ENCODE peak calls at places on chromosomes 7 and 10, in seven cellular contexts. G is Panc1, K is mammary epithelial cell, U is upper lobe of left lung, C is cardiac muscle cell, V is heart right ventricle, J is transverse colon. Z is an unnamed sample. For H3K4me1 and H3K36me3, the result is how much of the 10 kb centered on the place peaks cover.

GRCh38 chr7:82443044-82443800 is at the start of gene CACNA2D1:
- DNase-seq in G (peak), K (peak), U (peak), C (peak), V (peak), J (peak), Z (peak)

GRCh38 chr7:30468791-30469190 is 9.8 kb downstream of the NOD1 start:
- DNase-seq in G (no peak), K (no peak), U (no peak), C (no peak), V (no peak), J (no peak), Z (no peak)

GRCh38 chr7:106915873-106916272 is 50.8 kb downstream of the PIK3CG start:
- DNase-seq in G (no peak), K (no peak), U (no peak), C (no peak), V (no peak), J (no peak), Z (no peak)

GRCh38 chr7:44674381-44674780 is 68.0 kb downstream of the OGDH start:
- DNase-seq in G (no peak), K (no peak), U (no peak), C (no peak), V (no peak), J (no peak), Z (no peak)

GRCh38 chr7:97748482-97748881 is 16.6 kb downstream of the TAC1 start:
- DNase-seq in G (no peak), K (no peak), U (no peak), C (no peak), V (no peak), J (no peak), Z (no peak)

GRCh38 chr7:18445916-18446520 is 49.5 kb upstream of the HDAC9 start:
- DNase-seq in G (no peak), K (no peak), U (no peak), C (no peak), V (no peak), J (no peak), Z (no peak)

GRCh38 chr7:131819891-131820290 is 263.5 kb upstream of the PODXL start:
- DNase-seq in G (no peak), K (no peak), U (no peak), C (no peak), V (no peak), J (no peak), Z (no peak)

GRCh38 chr10:25556457-25556856 is 377.6 kb upstream of the MYO3A start:
- DNase-seq in G (peak), K (peak), U (no peak), C (no peak), V (no peak), J (no peak), Z (no peak)

GRCh38 chr7:134188311-134188710 is 61.2 kb downstream of the LRGUK start:
- DNase-seq in G (no peak), K (peak), U (no peak), C (no peak), V (no peak), J (no peak), Z (no peak)

DNA sequence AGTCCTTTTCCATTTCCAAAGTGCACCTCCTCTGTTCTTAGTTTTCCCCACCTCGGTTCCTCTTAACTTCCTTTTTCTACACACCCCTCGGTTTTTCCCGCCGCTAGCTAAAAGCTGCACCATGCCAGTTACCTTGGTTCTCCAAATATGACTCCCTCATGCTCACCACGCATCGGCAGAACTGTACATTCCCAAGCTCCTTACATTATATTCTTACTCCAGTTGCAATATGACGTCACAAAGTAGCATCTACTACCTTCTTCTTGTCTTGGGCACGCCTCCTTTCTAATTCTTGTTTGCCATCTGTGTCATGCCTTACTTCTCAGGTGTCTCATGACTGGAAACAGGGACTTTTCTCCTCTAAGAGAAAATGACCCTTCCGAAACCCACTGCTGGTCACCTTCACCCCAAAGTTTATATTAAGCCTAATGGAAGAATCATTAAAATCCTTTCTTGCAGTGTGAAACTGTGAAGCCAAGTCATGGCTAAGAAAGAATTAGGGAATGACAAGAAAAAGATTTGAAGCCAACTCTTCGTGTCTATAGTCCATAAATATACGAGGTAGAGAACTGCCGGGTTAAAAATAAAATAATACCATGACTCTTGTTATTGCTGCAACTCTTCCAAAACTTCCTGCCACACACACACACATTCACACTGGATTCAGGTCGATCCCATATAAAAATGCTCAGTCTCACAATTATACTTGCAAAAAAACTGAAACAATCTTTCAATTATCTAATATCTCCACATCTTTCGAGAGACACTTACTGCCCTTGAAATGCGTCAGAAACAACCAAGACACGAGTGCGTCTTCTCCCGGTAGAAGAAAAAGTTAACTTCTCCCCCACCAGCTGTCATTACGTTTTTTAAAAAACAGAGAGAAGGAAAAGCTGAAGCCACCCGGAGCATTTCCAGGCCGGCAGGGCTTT is 1.6 kb downstream of the ESYT2 start:
- DNase-seq in G (no peak), K (peak), U (no peak), C (no peak), V (no peak), J (no peak), Z (no peak)
- H3K4me1 ChIP-seq in G (under half), K (under half), U (under half), C (under half), V (under half), J (under half), Z (under half)

GRCh38 chr7:25529320-25529719 is 301.0 kb upstream of the NPVF start:
- DNase-seq in G (no peak), K (no peak), U (peak), C (no peak), V (no peak), J (no peak), Z (no peak)

GRCh38 chr7:25522727-25523126 is 294.4 kb upstream of the NPVF start:
- DNase-seq in G (no peak), K (no peak), U (no peak), C (no peak), V (no peak), J (no peak), Z (no peak)

DNA sequence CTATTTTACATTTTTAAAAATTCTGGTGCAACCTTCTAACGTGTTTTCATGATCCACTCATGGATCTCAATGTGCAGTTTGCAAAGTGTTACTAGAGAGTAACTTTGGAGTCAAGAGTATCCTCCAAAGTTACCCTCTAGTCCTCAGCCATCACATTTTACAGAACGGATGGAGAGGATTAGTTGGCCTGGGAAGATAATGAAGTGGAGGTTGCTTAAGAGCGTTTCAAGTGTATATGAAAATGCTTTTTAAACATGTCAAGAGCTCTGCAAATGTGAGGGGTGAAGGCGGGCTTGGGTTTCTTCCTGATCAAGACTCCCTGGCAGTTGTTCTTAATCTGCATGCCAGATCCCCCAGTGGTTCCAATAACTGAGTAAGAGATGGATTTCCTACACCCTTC is 299.4 kb upstream of the NPVF start:
- DNase-seq in G (no peak), K (no peak), U (no peak), C (no peak), V (no peak), J (no peak), Z (no peak)
- H3K36me3 ChIP-seq in G (under half), K (under half), U (under half), C (under half), V (under half), J (under half), Z (under half)

GRCh38 chr10:49182776-49183175 is 5.4 kb downstream of the TMEM273 start:
- DNase-seq in G (no peak), K (no peak), U (no peak), C (no peak), V (no peak), J (no peak), Z (no peak)

GRCh38 chr10:49186613-49187012 is 1.6 kb downstream of the TMEM273 start:
- DNase-seq in G (no peak), K (no peak), U (no peak), C (no peak), V (no peak), J (no peak), Z (no peak)

GRCh38 chr10:49185213-49185612 is 3.0 kb downstream of the TMEM273 start:
- DNase-seq in G (no peak), K (no peak), U (no peak), C (no peak), V (no peak), J (no peak), Z (no peak)

GRCh38 chr10:49183596-49184542 is 4.3 kb downstream of the TMEM273 start:
- DNase-seq in G (no peak), K (no peak), U (no peak), C (no peak), V (no peak), J (no peak), Z (peak)

DNA sequence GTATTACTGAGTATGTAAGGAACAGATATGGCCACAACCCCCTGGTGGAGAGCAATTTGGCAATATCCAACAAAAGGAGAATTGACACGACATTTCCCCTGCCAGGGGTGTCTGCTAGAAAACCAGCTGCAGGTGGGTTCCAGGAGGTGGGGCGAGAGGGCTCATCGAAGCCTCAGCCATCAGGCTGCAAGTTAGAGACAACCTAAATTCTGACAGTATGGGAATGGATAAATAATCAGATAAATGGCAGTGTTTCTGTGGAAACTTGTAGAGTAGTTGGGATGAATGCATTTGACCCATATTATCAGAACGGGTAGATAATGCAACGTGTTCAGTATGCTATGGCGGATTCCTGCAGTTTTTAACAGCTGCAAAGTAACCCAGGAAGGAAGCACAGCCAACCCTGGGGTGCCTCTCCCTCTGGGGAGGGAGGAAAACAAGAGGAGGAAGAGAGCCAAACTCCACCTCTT is 3.5 kb downstream of the TMEM273 start:
- DNase-seq in G (no peak), K (no peak), U (no peak), C (no peak), V (no peak), J (no peak), Z (no peak)
- H3K4me1 ChIP-seq in G (under half), K (under half), U (under half), C (under half), V (half or more), J (under half), Z (under half)

DNA sequence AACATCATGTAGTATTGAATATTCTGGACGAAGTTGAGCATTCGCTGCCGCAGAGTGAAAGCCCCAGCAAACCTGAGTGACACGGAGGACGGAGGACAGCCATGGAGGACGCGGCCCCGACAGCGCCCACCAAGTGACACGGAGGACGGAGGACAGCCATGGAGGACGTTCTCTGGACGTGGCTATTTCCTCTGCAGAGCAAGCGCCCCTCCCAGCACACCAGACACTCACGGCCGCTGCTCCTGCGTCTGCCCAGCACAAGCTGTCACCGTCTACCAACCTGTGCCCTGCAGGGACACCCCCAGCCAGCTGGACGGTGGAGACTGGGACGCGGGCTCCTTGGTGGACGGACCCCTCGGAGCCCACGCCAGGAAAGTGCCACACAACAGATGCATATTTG is 7.3 kb upstream of the ADAM8 start:
- DNase-seq in G (no peak), K (no peak), U (peak), C (no peak), V (no peak), J (no peak), Z (no peak)
- H3K36me3 ChIP-seq in G (under half), K (under half), U (half or more), C (under half), V (under half), J (half or more), Z (under half)

GRCh38 chr10:124705817-124706461 is 38.2 kb downstream of the FAM53B start:
- DNase-seq in G (no peak), K (no peak), U (no peak), C (no peak), V (no peak), J (no peak), Z (no peak)
- H3K4me1 ChIP-seq in G (under half), K (under half), U (half or more), C (under half), V (half or more), J (half or more), Z (under half)

GRCh38 chr7:66800591-66800990 is 60.1 kb downstream of the RABGEF1 start:
- DNase-seq in G (no peak), K (no peak), U (no peak), C (no peak), V (no peak), J (no peak), Z (no peak)

GRCh38 chr7:66807736-66808135 is 67.2 kb downstream of the RABGEF1 start:
- DNase-seq in G (no peak), K (no peak), U (no peak), C (no peak), V (no peak), J (no peak), Z (no peak)

DNA sequence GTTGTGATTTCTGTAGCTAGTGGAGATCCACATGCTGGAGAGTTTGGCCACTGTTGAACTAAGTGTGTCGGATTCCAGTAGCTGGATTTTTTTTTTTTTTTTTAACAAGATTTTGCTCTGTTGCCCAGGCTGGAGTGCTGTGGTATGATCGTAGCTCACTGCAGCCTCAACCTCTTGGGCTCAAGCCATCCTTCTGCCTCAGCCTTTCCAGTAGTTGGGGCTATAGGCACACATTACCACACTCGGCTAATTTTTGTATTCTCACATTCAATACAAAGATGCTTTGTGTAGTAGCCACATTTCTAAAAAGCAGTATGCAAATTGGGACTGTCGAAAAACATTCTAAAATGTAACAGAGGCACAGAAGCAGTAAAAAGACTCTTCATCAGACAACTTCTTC is 63.5 kb downstream of the RABGEF1 start:
- DNase-seq in G (no peak), K (no peak), U (no peak), C (no peak), V (no peak), J (no peak), Z (no peak)
- H3K36me3 ChIP-seq in G (under half), K (under half), U (half or more), C (under half), V (under half), J (half or more), Z (under half)

DNA sequence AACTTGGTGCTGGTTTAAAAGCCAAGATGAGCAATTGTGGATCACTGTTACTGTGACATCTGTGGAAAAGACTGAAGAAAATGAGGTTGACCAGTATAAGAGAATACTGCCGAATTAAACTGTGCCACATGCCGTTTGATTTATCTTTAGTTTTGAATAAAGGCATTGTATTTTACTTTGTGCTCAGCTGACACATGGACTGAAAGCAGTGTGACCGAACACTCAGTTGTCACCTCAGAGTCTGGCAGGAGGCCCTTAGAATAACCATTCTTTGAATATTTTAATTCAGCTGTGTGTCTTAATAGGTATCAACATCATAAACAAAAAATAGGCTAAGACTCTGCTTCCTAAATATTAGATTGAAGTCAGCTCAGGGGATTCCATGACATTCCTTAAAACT is 133.7 kb upstream of the GJD4 start:
- DNase-seq in G (no peak), K (no peak), U (no peak), C (no peak), V (no peak), J (no peak), Z (no peak)
- H3K4me1 ChIP-seq in G (under half), K (under half), U (under half), C (under half), V (under half), J (under half), Z (under half)